ENCODE peak calls at places on chromosomes 3 and 15, in six cellular contexts. I, M, C, H, R and D are unnamed samples.

GRCh38 chr3:168889666-168890065 is 773.8 kb downstream of the MECOM start:
- DNase-seq in H (no peak), I (no peak), C (no peak), M (no peak), R (no peak), D (no peak)

GRCh38 chr3:48414376-48415250 is 15.3 kb downstream of the PLXNB1 start:
- DNase-seq in R (no peak), H (no peak), I (no peak), C (no peak), M (no peak), D (no peak)

GRCh38 chr15:35980719-35981118 is 434.8 kb upstream of the DPH6 start:
- DNase-seq in I (no peak), M (no peak), H (no peak), C (no peak), R (no peak), D (no peak)

GRCh38 chr15:60392986-60393811 is 4.6 kb downstream of the ANXA2 start:
- DNase-seq in C (peak; percentile 7), H (no peak), R (no peak), I (no peak), M (no peak), D (peak; percentile 92)

GRCh38 chr15:89377842-89378698 is 43.4 kb upstream of the POLG start:
- DNase-seq in M (peak; percentile 12), I (peak; percentile 8), H (no peak), R (no peak), C (no peak), D (no peak)

GRCh38 chr3:64586977-64587376 is 100.8 kb downstream of the ADAMTS9 start:
- DNase-seq in H (no peak), M (no peak), R (no peak), C (no peak), I (no peak), D (no peak)

GRCh38 chr3:130354430-130354829 is 9.0 kb downstream of the COL6A5 start:
- DNase-seq in M (no peak), R (no peak), I (no peak), C (no peak), H (no peak), D (no peak)

GRCh38 chr3:160169139-160169830 is 55.9 kb upstream of the C3orf80 start:
- DNase-seq in I (no peak), C (no peak), M (no peak), H (no peak), R (no peak), D (no peak)

GRCh38 chr3:100634493-100635272 is 25.3 kb downstream of the ADGRG7 start:
- DNase-seq in H (no peak), R (peak; percentile 26), C (peak; percentile 15), I (peak; percentile 3), M (peak; percentile 55), D (peak; percentile 78)

GRCh38 chr3:11558461-11558903 is 85.2 kb downstream of the VGLL4 start:
- DNase-seq in H (no peak), I (no peak), R (no peak), C (no peak), M (no peak), D (no peak)